ENCODE peak calls at places on chromosomes 7 and 10, in five cellular contexts. One of them, this sample, is unnamed.

GRCh38 chr7:120838281-120838682 is 19.7 kb downstream of the TSPAN12 start:
- DNase-seq in right lobe of liver: no peak
- DNase-seq in body of pancreas: no peak
- DNase-seq in esophagus squamous epithelium: no peak
- DNase-seq in uterus: no peak
- DNase-seq in this sample: no peak

GRCh38 chr10:110562348-110562747 is 5.1 kb upstream of the SMC3 start:
- DNase-seq in esophagus squamous epithelium: no peak
- DNase-seq in body of pancreas: no peak
- DNase-seq in right lobe of liver: no peak
- DNase-seq in uterus: no peak
- DNase-seq in this sample: no peak

GRCh38 chr10:133150656-133151055 is 9.4 kb upstream of the KNDC1 start:
- DNase-seq in right lobe of liver: peak
- DNase-seq in uterus: no peak
- DNase-seq in body of pancreas: no peak
- DNase-seq in esophagus squamous epithelium: no peak
- DNase-seq in this sample: no peak

GRCh38 chr7:149833495-149834130 is 4.6 kb upstream of the ZNF862 start:
- DNase-seq in uterus: peak
- DNase-seq in right lobe of liver: no peak
- DNase-seq in esophagus squamous epithelium: no peak
- DNase-seq in body of pancreas: no peak
- DNase-seq in this sample: no peak

GRCh38 chr10:23341004-23341403 is 3.6 kb downstream of the C10orf67 start:
- DNase-seq in right lobe of liver: no peak
- DNase-seq in uterus: no peak
- DNase-seq in esophagus squamous epithelium: no peak
- DNase-seq in body of pancreas: no peak
- DNase-seq in this sample: no peak

GRCh38 chr10:75106242-75106641 is 5.2 kb upstream of the SAMD8 start:
- DNase-seq in body of pancreas: no peak
- DNase-seq in uterus: no peak
- DNase-seq in right lobe of liver: no peak
- DNase-seq in esophagus squamous epithelium: no peak
- DNase-seq in this sample: peak

GRCh38 chr7:104174798-104175197 is 33.0 kb downstream of the ORC5 start:
- DNase-seq in body of pancreas: no peak
- DNase-seq in esophagus squamous epithelium: no peak
- DNase-seq in uterus: no peak
- DNase-seq in right lobe of liver: no peak
- DNase-seq in this sample: no peak

GRCh38 chr7:133139350-133139749 is 57.5 kb upstream of the CHCHD3 start:
- DNase-seq in body of pancreas: no peak
- DNase-seq in right lobe of liver: no peak
- DNase-seq in esophagus squamous epithelium: no peak
- DNase-seq in uterus: no peak
- DNase-seq in this sample: no peak

GRCh38 chr10:103861501-103861900 is 6.1 kb upstream of the SH3PXD2A start:
- DNase-seq in esophagus squamous epithelium: no peak
- DNase-seq in uterus: no peak
- DNase-seq in right lobe of liver: no peak
- DNase-seq in body of pancreas: no peak
- DNase-seq in this sample: no peak

GRCh38 chr7:128266891-128267839 is 26.1 kb downstream of the LEP start:
- DNase-seq in esophagus squamous epithelium: no peak
- DNase-seq in body of pancreas: peak
- DNase-seq in uterus: peak
- DNase-seq in right lobe of liver: no peak
- DNase-seq in this sample: no peak

GRCh38 chr7:124722292-124722691 is 43.3 kb downstream of the GPR37 start:
- DNase-seq in uterus: no peak
- DNase-seq in body of pancreas: no peak
- DNase-seq in right lobe of liver: no peak
- DNase-seq in esophagus squamous epithelium: no peak
- DNase-seq in this sample: no peak

GRCh38 chr7:111516612-111517011 is 45.7 kb downstream of the IMMP2L start:
- DNase-seq in uterus: no peak
- DNase-seq in body of pancreas: no peak
- DNase-seq in esophagus squamous epithelium: no peak
- DNase-seq in right lobe of liver: no peak
- DNase-seq in this sample: no peak

GRCh38 chr10:30645340-30645827 is 15.8 kb upstream of the LYZL2 start:
- DNase-seq in right lobe of liver: no peak
- DNase-seq in uterus: no peak
- DNase-seq in body of pancreas: peak
- DNase-seq in esophagus squamous epithelium: no peak
- DNase-seq in this sample: no peak

GRCh38 chr10:132546567-132547420 is 9.2 kb downstream of the INPP5A start:
- DNase-seq in esophagus squamous epithelium: no peak
- DNase-seq in uterus: no peak
- DNase-seq in right lobe of liver: peak
- DNase-seq in body of pancreas: peak
- DNase-seq in this sample: peak

GRCh38 chr10:22590115-22590514 is 124.3 kb downstream of the PIP4K2A start:
- DNase-seq in esophagus squamous epithelium: no peak
- DNase-seq in uterus: no peak
- DNase-seq in body of pancreas: no peak
- DNase-seq in right lobe of liver: no peak
- DNase-seq in this sample: no peak

GRCh38 chr7:29126804-29127203 is 19.5 kb downstream of the CPVL start:
- DNase-seq in body of pancreas: no peak
- DNase-seq in right lobe of liver: no peak
- DNase-seq in uterus: no peak
- DNase-seq in esophagus squamous epithelium: no peak
- DNase-seq in this sample: no peak

GRCh38 chr10:132102717-132103110 is 37.0 kb downstream of the JAKMIP3 start:
- DNase-seq in uterus: no peak
- DNase-seq in esophagus squamous epithelium: no peak
- DNase-seq in body of pancreas: no peak
- DNase-seq in right lobe of liver: no peak
- DNase-seq in this sample: peak

GRCh38 chr7:148107741-148108140 is 482.8 kb upstream of the C7orf33 start:
- DNase-seq in esophagus squamous epithelium: no peak
- DNase-seq in uterus: no peak
- DNase-seq in body of pancreas: no peak
- DNase-seq in right lobe of liver: no peak
- DNase-seq in this sample: no peak

GRCh38 chr10:26555719-26556368 is 117.7 kb downstream of the APBB1IP start:
- DNase-seq in right lobe of liver: peak
- DNase-seq in uterus: no peak
- DNase-seq in esophagus squamous epithelium: no peak
- DNase-seq in body of pancreas: peak
- DNase-seq in this sample: peak

GRCh38 chr7:154644366-154644765 is 358.6 kb downstream of the PAXIP1 start:
- DNase-seq in esophagus squamous epithelium: no peak
- DNase-seq in uterus: no peak
- DNase-seq in body of pancreas: no peak
- DNase-seq in right lobe of liver: no peak
- DNase-seq in this sample: no peak

GRCh38 chr7:77799078-77799964 is 748 bp downstream of the PHTF2 start:
- DNase-seq in uterus: peak
- DNase-seq in body of pancreas: peak
- DNase-seq in right lobe of liver: peak
- DNase-seq in esophagus squamous epithelium: no peak
- DNase-seq in this sample: peak

GRCh38 chr7:77796109-77796508 is 2.1 kb downstream of the TMEM60 start:
- DNase-seq in body of pancreas: no peak
- DNase-seq in esophagus squamous epithelium: no peak
- DNase-seq in right lobe of liver: no peak
- DNase-seq in uterus: no peak
- DNase-seq in this sample: no peak

GRCh38 chr7:77796960-77797359 is 1.3 kb downstream of the TMEM60 start:
- DNase-seq in body of pancreas: no peak
- DNase-seq in right lobe of liver: no peak
- DNase-seq in uterus: no peak
- DNase-seq in esophagus squamous epithelium: no peak
- DNase-seq in this sample: no peak

GRCh38 chr7:77798394-77799077 is at the start of the genes PHTF2 and TMEM60:
- DNase-seq in body of pancreas: peak
- DNase-seq in right lobe of liver: peak
- DNase-seq in esophagus squamous epithelium: peak
- DNase-seq in uterus: peak
- DNase-seq in this sample: peak

GRCh38 chr7:77797734-77798393 is 370 bp downstream of the TMEM60 start:
- DNase-seq in body of pancreas: peak
- DNase-seq in esophagus squamous epithelium: no peak
- DNase-seq in uterus: no peak
- DNase-seq in right lobe of liver: no peak
- DNase-seq in this sample: no peak
- TF ChIP-seq POLR2A in body of pancreas: no peak
- TF ChIP-seq POLR2A in esophagus squamous epithelium: peak
- TF ChIP-seq POLR2A in uterus: no peak
- TF ChIP-seq POLR2A in right lobe of liver: no peak
- TF ChIP-seq POLR2A in this sample: no peak

GRCh38 chr10:32952541-32953276 is 5.3 kb downstream of the ITGB1 start:
- DNase-seq in right lobe of liver: no peak
- DNase-seq in esophagus squamous epithelium: no peak
- DNase-seq in uterus: no peak
- DNase-seq in body of pancreas: no peak
- DNase-seq in this sample: no peak

GRCh38 chr10:32952094-32952493 is 5.9 kb downstream of the ITGB1 start:
- DNase-seq in body of pancreas: no peak
- DNase-seq in esophagus squamous epithelium: no peak
- DNase-seq in right lobe of liver: no peak
- DNase-seq in uterus: no peak
- DNase-seq in this sample: no peak

GRCh38 chr10:32949221-32949678 is 8.8 kb downstream of the ITGB1 start:
- DNase-seq in right lobe of liver: no peak
- DNase-seq in esophagus squamous epithelium: no peak
- DNase-seq in body of pancreas: no peak
- DNase-seq in uterus: no peak
- DNase-seq in this sample: no peak

GRCh38 chr10:32950457-32951109 is 7.4 kb downstream of the ITGB1 start:
- DNase-seq in body of pancreas: no peak
- DNase-seq in uterus: no peak
- DNase-seq in right lobe of liver: no peak
- DNase-seq in esophagus squamous epithelium: no peak
- DNase-seq in this sample: no peak

GRCh38 chr10:32951111-32951510 is 6.9 kb downstream of the ITGB1 start:
- DNase-seq in body of pancreas: no peak
- DNase-seq in right lobe of liver: no peak
- DNase-seq in esophagus squamous epithelium: no peak
- DNase-seq in uterus: no peak
- DNase-seq in this sample: no peak
- H3K27ac ChIP-seq in body of pancreas: peak
- H3K27ac ChIP-seq in right lobe of liver: no peak
- H3K27ac ChIP-seq in esophagus squamous epithelium: no peak
- H3K27ac ChIP-seq in uterus: peak
- H3K27ac ChIP-seq in this sample: no peak

DNA sequence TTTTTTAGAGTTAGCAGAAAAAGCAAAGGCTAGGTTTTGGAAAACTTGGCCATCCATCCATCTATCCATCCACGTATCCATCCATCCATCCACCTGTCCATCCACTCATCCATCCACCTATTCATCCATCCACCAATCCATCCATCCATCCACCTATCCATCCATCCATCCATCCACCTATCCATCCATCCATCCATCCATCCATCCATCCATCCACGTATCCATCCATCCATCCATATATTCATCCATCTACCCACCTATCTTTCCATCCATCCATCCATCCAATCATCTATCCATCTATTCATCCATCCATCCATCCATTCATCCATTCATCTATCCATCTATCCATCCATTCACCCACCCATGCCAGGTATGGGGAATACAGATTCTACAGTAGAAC is 81.7 kb upstream of the MPP7 start:
- DNase-seq in body of pancreas: no peak
- DNase-seq in uterus: no peak
- DNase-seq in right lobe of liver: no peak
- DNase-seq in esophagus squamous epithelium: no peak
- DNase-seq in this sample: no peak
- TF ChIP-seq POLR2A in body of pancreas: no peak
- TF ChIP-seq POLR2A in uterus: no peak
- TF ChIP-seq POLR2A in right lobe of liver: no peak
- TF ChIP-seq POLR2A in esophagus squamous epithelium: no peak
- TF ChIP-seq POLR2A in this sample: no peak

GRCh38 chr7:2220954-2221353 is 11.8 kb downstream of the MAD1L1 start:
- DNase-seq in body of pancreas: no peak
- DNase-seq in right lobe of liver: no peak
- DNase-seq in uterus: no peak
- DNase-seq in esophagus squamous epithelium: no peak
- DNase-seq in this sample: no peak
- H3K27ac ChIP-seq in body of pancreas: no peak
- H3K27ac ChIP-seq in right lobe of liver: no peak
- H3K27ac ChIP-seq in uterus: no peak
- H3K27ac ChIP-seq in esophagus squamous epithelium: no peak
- H3K27ac ChIP-seq in this sample: no peak

GRCh38 chr10:43410345-43410744 is 1.4 kb upstream of the HNRNPF start:
- DNase-seq in right lobe of liver: no peak
- DNase-seq in esophagus squamous epithelium: no peak
- DNase-seq in body of pancreas: no peak
- DNase-seq in uterus: no peak
- DNase-seq in this sample: no peak

GRCh38 chr10:43408331-43408709 is 666 bp downstream of the HNRNPF start:
- DNase-seq in uterus: no peak
- DNase-seq in right lobe of liver: no peak
- DNase-seq in esophagus squamous epithelium: no peak
- DNase-seq in body of pancreas: peak
- DNase-seq in this sample: peak

GRCh38 chr10:43408710-43409384 is at the start of gene HNRNPF:
- DNase-seq in body of pancreas: peak
- DNase-seq in esophagus squamous epithelium: peak
- DNase-seq in right lobe of liver: peak
- DNase-seq in uterus: peak
- DNase-seq in this sample: peak

GRCh38 chr10:43407576-43408330 is 1.2 kb downstream of the HNRNPF start:
- DNase-seq in uterus: peak
- DNase-seq in right lobe of liver: peak
- DNase-seq in body of pancreas: peak
- DNase-seq in esophagus squamous epithelium: peak
- DNase-seq in this sample: peak

GRCh38 chr10:43409385-43410109 is 561 bp upstream of the HNRNPF start:
- DNase-seq in right lobe of liver: peak
- DNase-seq in body of pancreas: peak
- DNase-seq in esophagus squamous epithelium: no peak
- DNase-seq in uterus: peak
- DNase-seq in this sample: no peak
- TF ChIP-seq POLR2A in right lobe of liver: no peak
- TF ChIP-seq POLR2A in body of pancreas: no peak
- TF ChIP-seq POLR2A in esophagus squamous epithelium: no peak
- TF ChIP-seq POLR2A in uterus: no peak
- TF ChIP-seq POLR2A in this sample: no peak

DNA sequence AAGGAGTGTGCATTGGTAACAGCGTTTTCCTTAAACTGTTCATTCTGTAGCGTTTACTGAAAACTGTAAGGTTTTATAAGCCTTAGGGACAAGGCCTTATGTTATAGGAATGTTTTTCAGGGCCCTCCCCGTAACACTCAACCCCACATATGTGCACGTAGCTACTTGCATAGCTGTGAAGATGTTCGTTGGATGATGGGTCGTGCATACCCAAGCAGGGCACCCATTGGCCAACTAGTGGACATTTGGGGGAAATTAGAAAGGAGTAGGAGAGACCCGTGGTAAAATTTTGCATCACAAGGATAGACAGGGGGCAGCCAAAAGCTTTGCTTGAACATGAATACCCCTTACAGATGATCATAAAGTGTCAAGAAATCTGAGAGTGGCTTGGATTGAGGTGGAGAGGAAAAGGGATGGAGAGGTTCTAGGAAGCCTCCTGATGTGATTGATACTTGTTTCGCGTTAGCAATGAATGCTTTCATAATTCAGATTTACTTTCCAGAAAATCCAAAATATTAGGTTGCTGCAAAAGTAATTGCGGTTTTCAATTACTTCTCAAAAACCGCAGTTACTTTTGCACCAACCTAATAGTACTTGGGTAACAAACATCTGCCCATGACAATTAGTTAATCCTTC is 878 bp downstream of the SEC61A2 start:
- DNase-seq in esophagus squamous epithelium: no peak
- DNase-seq in body of pancreas: no peak
- DNase-seq in right lobe of liver: no peak
- DNase-seq in uterus: peak
- DNase-seq in this sample: no peak
- H3K27ac ChIP-seq in esophagus squamous epithelium: peak
- H3K27ac ChIP-seq in body of pancreas: peak
- H3K27ac ChIP-seq in right lobe of liver: no peak
- H3K27ac ChIP-seq in uterus: peak
- H3K27ac ChIP-seq in this sample: no peak

This sample was measured in suprapubic skin.